ENCODE peak calls at places on chromosomes 1 and 21, in eight cellular contexts. I is activated CD4-positive, alpha-beta T cell treated with anti-CD3 and anti-CD28 coated beads for 36 hours; M is AG04450; Q is activated effector memory CD4-positive, alpha-beta T cell treated with Interleukin-2 at 50 U/mL for 16 hours; K is activated CD8-positive, alpha-beta memory T cell treated with anti-CD3 and anti-CD28 coated beads for 1 hour; P is esophagus squamous epithelium; O is mammary epithelial cell; H is lower lobe of right lung. G is an unnamed sample.
A peak's percentile ranks its signal among the peaks of the same experiment; 100 is the strongest.

GRCh38 chr1:62530516-62531154 is 66.7 kb upstream of the ANGPTL3 start:
- DNase-seq in I (peak; percentile 10), M (peak; percentile 6), Q (no peak), K (no peak), P (no peak), O (peak; percentile 49), H (peak; percentile 45), G (peak; percentile 39)

GRCh38 chr1:107404756-107405155 is 263.9 kb downstream of the NTNG1 start:
- DNase-seq in I (no peak), M (no peak), Q (no peak), K (no peak), P (no peak), O (peak; percentile 42), H (no peak), G (no peak)

GRCh38 chr1:112956503-112957132 is 622 bp upstream of the SLC16A1 start:
- DNase-seq in I (peak; percentile 61), M (no peak), Q (peak; percentile 27), K (no peak), P (no peak), O (peak; percentile 72), H (peak; percentile 53), G (no peak)

GRCh38 chr1:3557366-3557765 is 53.9 kb downstream of the MEGF6 start:
- DNase-seq in I (no peak), M (no peak), Q (no peak), K (no peak), P (no peak), O (no peak), H (no peak), G (no peak)

GRCh38 chr1:202553560-202554038 is 156.7 kb downstream of the SYT2 start:
- DNase-seq in I (no peak), M (no peak), Q (no peak), K (no peak), P (no peak), O (no peak), H (no peak), G (no peak)

GRCh38 chr1:195965036-195965435 is 643.2 kb downstream of the KCNT2 start:
- DNase-seq in I (no peak), M (no peak), Q (no peak), K (no peak), P (no peak), O (peak; percentile 18), H (no peak), G (no peak)

GRCh38 chr1:54371038-54371935 is 34.9 kb downstream of the SSBP3 start:
- DNase-seq in I (no peak), M (no peak), Q (no peak), K (no peak), P (no peak), O (no peak), H (no peak), G (peak; percentile 8)

GRCh38 chr1:32377541-32378220 is 15.3 kb downstream of the TSSK3 start:
- DNase-seq in I (no peak), M (no peak), Q (no peak), K (no peak), P (no peak), O (no peak), H (no peak), G (no peak)

GRCh38 chr1:211735208-211736170 is 60.1 kb upstream of the NEK2 start:
- DNase-seq in I (no peak), M (peak; percentile 16), Q (no peak), K (no peak), P (no peak), O (peak; percentile 85), H (no peak), G (peak; percentile 88)

GRCh38 chr1:147073062-147073432 is 99.2 kb downstream of the PRKAB2 start:
- DNase-seq in I (peak; percentile 65), M (no peak), Q (no peak), K (no peak), P (no peak), O (no peak), H (no peak), G (no peak)

GRCh38 chr1:208256091-208256490 is 11.9 kb upstream of the PLXNA2 start:
- DNase-seq in I (no peak), M (no peak), Q (no peak), K (no peak), P (no peak), O (no peak), H (no peak), G (no peak)

GRCh38 chr1:36565576-36566501 is 83.1 kb upstream of the CSF3R start:
- DNase-seq in I (no peak), M (no peak), Q (no peak), K (no peak), P (no peak), O (no peak), H (peak; percentile 29), G (no peak)

GRCh38 chr1:85320371-85321131 is 44.1 kb upstream of the BCL10 start:
- DNase-seq in I (no peak), M (no peak), Q (no peak), K (no peak), P (no peak), O (peak; percentile 48), H (no peak), G (no peak)

GRCh38 chr21:24955275-24955961 is 651.9 kb downstream of the MRPL39 start:
- DNase-seq in I (peak; percentile 5), M (no peak), Q (no peak), K (no peak), P (no peak), O (no peak), H (no peak), G (no peak)

GRCh38 chr1:108120163-108120562 is 80.0 kb downstream of the SLC25A24 start:
- DNase-seq in I (no peak), M (no peak), Q (no peak), K (no peak), P (no peak), O (no peak), H (no peak), G (no peak)

GRCh38 chr1:160121388-160121787 is 5.8 kb downstream of the ATP1A2 start:
- DNase-seq in I (no peak), M (no peak), Q (no peak), K (no peak), P (no peak), O (no peak), H (no peak), G (no peak)

GRCh38 chr1:57017201-57017600 is 51.4 kb upstream of the C8B start:
- DNase-seq in I (no peak), M (no peak), Q (no peak), K (no peak), P (no peak), O (no peak), H (no peak), G (no peak)

GRCh38 chr1:225511828-225512381 is 84.1 kb upstream of the LBR start:
- DNase-seq in I (no peak), M (no peak), Q (no peak), K (no peak), P (no peak), O (no peak), H (no peak), G (no peak)

GRCh38 chr1:203089651-203090045 is 3.8 kb upstream of the MYOG start:
- DNase-seq in I (no peak), M (no peak), Q (no peak), K (no peak), P (no peak), O (no peak), H (no peak), G (no peak)

GRCh38 chr1:97243973-97244560 is 522.5 kb downstream of the PTBP2 start:
- DNase-seq in I (no peak), M (no peak), Q (no peak), K (no peak), P (no peak), O (peak; percentile 5), H (no peak), G (peak; percentile 4)

GRCh38 chr1:19096036-19096833 is 113.8 kb downstream of the UBR4 start:
- DNase-seq in I (peak; percentile 41), M (no peak), Q (no peak), K (no peak), P (no peak), O (peak; percentile 39), H (peak; percentile 66), G (peak; percentile 44)

GRCh38 chr1:103514920-103515503 is 10.5 kb upstream of the RNPC3 start:
- DNase-seq in I (peak; percentile 15), M (no peak), Q (no peak), K (no peak), P (no peak), O (peak; percentile 37), H (no peak), G (peak; percentile 20)

GRCh38 chr1:170562644-170563338 is 30.8 kb downstream of the GORAB start:
- DNase-seq in I (peak; percentile 56), M (peak; percentile 46), Q (no peak), K (no peak), P (no peak), O (peak; percentile 80), H (peak; percentile 49), G (peak; percentile 90)

GRCh38 chr1:30664103-30664755 is 59.2 kb downstream of the MATN1 start:
- DNase-seq in I (no peak), M (no peak), Q (no peak), K (no peak), P (no peak), O (no peak), H (no peak), G (no peak)

GRCh38 chr1:70486676-70487470 is 75.8 kb downstream of the CTH start:
- DNase-seq in I (no peak), M (peak; percentile 81), Q (no peak), K (no peak), P (no peak), O (peak; percentile 76), H (no peak), G (peak; percentile 34)

GRCh38 chr1:206581571-206581981 is 30.7 kb downstream of the EIF2D start:
- DNase-seq in I (peak; percentile 76), M (no peak), Q (peak; percentile 45), K (peak; percentile 73), P (no peak), O (no peak), H (peak; percentile 70), G (no peak)

GRCh38 chr1:88300864-88301263 is 383.2 kb upstream of the PKN2 start:
- DNase-seq in I (no peak), M (no peak), Q (no peak), K (no peak), P (no peak), O (no peak), H (no peak), G (no peak)

GRCh38 chr1:16430598-16430997 is 6.6 kb downstream of the SPATA21 start:
- DNase-seq in I (no peak), M (no peak), Q (no peak), K (no peak), P (no peak), O (peak; percentile 9), H (no peak), G (peak; percentile 21)

GRCh38 chr1:211133393-211133840 is 531 bp downstream of the KCNH1 start:
- DNase-seq in I (peak; percentile 55), M (no peak), Q (no peak), K (no peak), P (no peak), O (peak; percentile 6), H (no peak), G (no peak)

GRCh38 chr1:143698016-143698415 is 273.8 kb downstream of the FAM72C start:
- DNase-seq in I (peak; percentile 64), M (no peak), Q (no peak), K (no peak), P (no peak), O (no peak), H (peak; percentile 65), G (peak; percentile 20)

GRCh38 chr1:237664327-237664726 is 226.4 kb downstream of the ZP4 start:
- DNase-seq in I (no peak), M (no peak), Q (no peak), K (no peak), P (no peak), O (no peak), H (no peak), G (no peak)

GRCh38 chr1:207959995-207960745 is 49.2 kb upstream of the CD34 start:
- DNase-seq in I (no peak), M (no peak), Q (no peak), K (no peak), P (no peak), O (no peak), H (no peak), G (no peak)

GRCh38 chr1:242008788-242009500 is 10.0 kb upstream of the MAP1LC3C start:
- DNase-seq in I (no peak), M (no peak), Q (no peak), K (no peak), P (no peak), O (no peak), H (no peak), G (no peak)

GRCh38 chr1:172273668-172274396 is 146.7 kb upstream of the C1orf105 start:
- DNase-seq in I (peak; percentile 17), M (no peak), Q (no peak), K (no peak), P (no peak), O (no peak), H (no peak), G (no peak)

G was measured in RWPE1.